ENCODE peak calls at places on chromosomes 7 and 10, in four cellular contexts. Q is OCI-LY7, P is mesothelial cell of epicardium, V is spleen. N is an unnamed sample.

GRCh38 chr7:54985405-54986360 is 33.1 kb upstream of the EGFR start:
- DNase-seq in Q (no peak), P (no peak), V (no peak), N (no peak)

GRCh38 chr7:12386237-12386839 is 17.3 kb downstream of the VWDE start:
- DNase-seq in Q (no peak), P (no peak), V (no peak), N (no peak)

GRCh38 chr10:34821587-34822585 is 6.8 kb upstream of the PARD3 start:
- DNase-seq in Q (no peak), P (no peak), V (no peak), N (no peak)

GRCh38 chr10:132486539-132487121 is 51.0 kb upstream of the INPP5A start:
- DNase-seq in Q (no peak), P (no peak), V (peak), N (no peak)

GRCh38 chr10:79165068-79165467 is 96.3 kb downstream of the ZMIZ1 start:
- DNase-seq in Q (no peak), P (no peak), V (no peak), N (no peak)

GRCh38 chr10:131134001-131134576 is 177.4 kb downstream of the TCERG1L start:
- DNase-seq in Q (no peak), P (no peak), V (no peak), N (no peak)

GRCh38 chr7:103989785-103990775 is 622 bp upstream of the RELN start:
- DNase-seq in Q (no peak), P (peak), V (no peak), N (peak)

GRCh38 chr7:81267508-81267907 is 348.7 kb upstream of the SEMA3C start:
- DNase-seq in Q (no peak), P (no peak), V (no peak), N (no peak)

GRCh38 chr7:52500796-52501195 is 534.6 kb upstream of the POM121L12 start:
- DNase-seq in Q (no peak), P (no peak), V (no peak), N (no peak)

GRCh38 chr7:27156901-27157716 is 634 bp upstream of the HOXA7 start:
- DNase-seq in Q (no peak), P (no peak), V (peak), N (no peak)

GRCh38 chr10:124643281-124644009 is 100.7 kb downstream of the FAM53B start:
- DNase-seq in Q (no peak), P (no peak), V (peak), N (no peak)

GRCh38 chr7:73565675-73566342 is 8.3 kb upstream of the BCL7B start:
- DNase-seq in Q (no peak), P (no peak), V (no peak), N (no peak)

GRCh38 chr10:99630439-99630838 is 10.2 kb upstream of the SLC25A28 start:
- DNase-seq in Q (peak), P (no peak), V (no peak), N (no peak)

GRCh38 chr7:47034180-47034579 is 547.7 kb downstream of the TNS3 start:
- DNase-seq in Q (no peak), P (no peak), V (no peak), N (no peak)

GRCh38 chr7:74501298-74501697 is 47.6 kb downstream of the GTF2IRD1 start:
- DNase-seq in Q (no peak), P (no peak), V (no peak), N (no peak)

GRCh38 chr7:138889566-138889965 is 91.6 kb upstream of the ATP6V0A4 start:
- DNase-seq in Q (no peak), P (no peak), V (no peak), N (no peak)

GRCh38 chr10:102612964-102613275 is 31.4 kb upstream of the TRIM8 start:
- DNase-seq in Q (no peak), P (no peak), V (peak), N (no peak)

GRCh38 chr10:122054046-122055025 is 65.4 kb downstream of the TACC2 start:
- DNase-seq in Q (no peak), P (no peak), V (peak), N (no peak)
- TF ChIP-seq CTCF in Q (peak), P (peak), V (no peak), N (no peak)

DNA sequence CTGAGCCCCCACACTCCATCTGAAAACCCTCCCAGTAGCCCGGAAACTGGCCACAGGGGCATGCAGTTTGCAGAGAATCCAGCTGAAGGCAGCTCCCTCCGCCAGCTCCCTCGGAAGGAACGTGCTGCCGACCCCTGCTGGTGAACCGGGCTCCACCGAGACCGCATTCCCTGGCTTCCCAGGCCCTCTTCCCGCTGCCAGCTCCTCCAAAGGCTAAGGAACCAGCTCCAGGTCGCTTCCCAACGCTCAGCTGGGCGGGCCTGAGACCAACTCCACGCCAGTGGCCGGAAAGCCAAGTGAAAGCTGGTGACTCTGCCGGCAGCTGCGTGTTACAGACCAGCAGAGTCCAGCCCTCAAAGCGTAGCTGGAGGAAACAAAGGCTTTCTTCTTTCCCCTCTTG is 35.8 kb downstream of the GPER1 start:
- DNase-seq in Q (no peak), P (no peak), V (no peak), N (no peak)
- TF ChIP-seq CTCF in Q (no peak), P (no peak), V (no peak), N (no peak)

GRCh38 chr7:6432786-6433185 is 15.0 kb downstream of the DAGLB start:
- DNase-seq in Q (no peak), P (no peak), V (no peak), N (no peak)

GRCh38 chr7:6430974-6431373 is 16.8 kb downstream of the DAGLB start:
- DNase-seq in Q (no peak), P (no peak), V (no peak), N (no peak)

GRCh38 chr7:6433814-6434630 is 13.7 kb downstream of the DAGLB start:
- DNase-seq in Q (no peak), P (no peak), V (no peak), N (no peak)

GRCh38 chr7:6425948-6426347 is 21.8 kb downstream of the DAGLB start:
- DNase-seq in Q (no peak), P (no peak), V (no peak), N (no peak)

GRCh38 chr7:6430271-6430940 is 17.3 kb downstream of the DAGLB start:
- DNase-seq in Q (peak), P (no peak), V (no peak), N (no peak)
- TF ChIP-seq CTCF in Q (peak), P (no peak), V (no peak), N (no peak)

GRCh38 chr10:104130041-104130440 is 8.1 kb downstream of the SFR1 start:
- DNase-seq in Q (no peak), P (no peak), V (no peak), N (no peak)
- TF ChIP-seq CTCF in Q (no peak), P (no peak), V (no peak), N (no peak)

GRCh38 chr10:60335708-60336107 is 54.0 kb downstream of the ANK3 start:
- DNase-seq in Q (no peak), P (no peak), V (no peak), N (no peak)
- TF ChIP-seq CTCF in Q (peak), P (no peak), V (no peak), N (peak)

N was measured in GM10248.